ENCODE peak calls at places on chromosomes 11 and 22, in ten cellular contexts. L is IMR-90, A is sigmoid colon, Y is right atrium auricular region, N is HCT116, T is testis, R is tibial nerve, V is upper lobe of right lung, U is OCI-LY7, O is A549. G is an unnamed sample.
A peak's percentile ranks its signal among the peaks of the same experiment; 100 is the strongest.

GRCh38 chr11:92576315-92576714 is 351.7 kb downstream of the FAT3 start:
- DNase-seq in O (no peak), U (no peak), N (no peak), Y (no peak), R (no peak), T (no peak), V (no peak), A (no peak), L (no peak), G (no peak)

GRCh38 chr22:32802291-32802826 is 854 bp downstream of the TIMP3 start:
- DNase-seq in T (no peak), R (no peak), O (no peak), U (no peak), Y (no peak), V (no peak), L (no peak), A (no peak), N (no peak), G (no peak)

GRCh38 chr22:29520851-29521250 is 32.7 kb downstream of the THOC5 start:
- DNase-seq in O (no peak), N (no peak), Y (no peak), U (no peak), L (peak; percentile 91), V (no peak), A (no peak), T (no peak), R (no peak), G (no peak)

GRCh38 chr11:11850668-11851067 is 8.9 kb downstream of the USP47 start:
- DNase-seq in A (no peak), R (no peak), O (no peak), U (no peak), N (no peak), T (no peak), L (no peak), Y (no peak), V (no peak), G (no peak)

GRCh38 chr22:35686298-35686697 is 31.4 kb upstream of the APOL5 start:
- DNase-seq in N (no peak), T (no peak), U (peak; percentile 85), L (no peak), V (no peak), R (no peak), A (no peak), O (no peak), Y (no peak), G (no peak)

GRCh38 chr11:57792060-57792541 is 30.5 kb downstream of the CTNND1 start:
- DNase-seq in T (peak; percentile 60), A (peak; percentile 80), L (peak; percentile 53), Y (peak; percentile 77), R (peak; percentile 71), V (peak; percentile 93), O (no peak), U (no peak), N (no peak), G (no peak)

GRCh38 chr11:34148504-34149165 is 43.2 kb downstream of the NAT10 start:
- DNase-seq in Y (no peak), T (no peak), A (peak; percentile 49), O (no peak), L (no peak), R (no peak), U (no peak), V (no peak), N (no peak), G (no peak)

GRCh38 chr22:19759459-19759993 is 1.1 kb upstream of the TBX1 start:
- DNase-seq in V (no peak), A (no peak), U (no peak), L (no peak), R (no peak), Y (no peak), N (no peak), T (no peak), O (no peak), G (no peak)

GRCh38 chr22:27542602-27543001 is 259.0 kb downstream of the MN1 start:
- DNase-seq in U (no peak), T (no peak), R (no peak), N (no peak), O (no peak), V (no peak), L (no peak), Y (no peak), A (no peak), G (no peak)

GRCh38 chr11:66843776-66844495 is 695 bp downstream of the RCE1 start:
- DNase-seq in Y (no peak), L (no peak), R (no peak), V (no peak), U (no peak), O (no peak), N (no peak), T (no peak), A (peak; percentile 71), G (no peak)

GRCh38 chr22:40965936-40966557 is 14.9 kb downstream of the RBX1 start:
- DNase-seq in V (no peak), Y (no peak), O (no peak), A (peak; percentile 30), N (no peak), T (no peak), R (no peak), L (no peak), U (no peak), G (no peak)

DNA sequence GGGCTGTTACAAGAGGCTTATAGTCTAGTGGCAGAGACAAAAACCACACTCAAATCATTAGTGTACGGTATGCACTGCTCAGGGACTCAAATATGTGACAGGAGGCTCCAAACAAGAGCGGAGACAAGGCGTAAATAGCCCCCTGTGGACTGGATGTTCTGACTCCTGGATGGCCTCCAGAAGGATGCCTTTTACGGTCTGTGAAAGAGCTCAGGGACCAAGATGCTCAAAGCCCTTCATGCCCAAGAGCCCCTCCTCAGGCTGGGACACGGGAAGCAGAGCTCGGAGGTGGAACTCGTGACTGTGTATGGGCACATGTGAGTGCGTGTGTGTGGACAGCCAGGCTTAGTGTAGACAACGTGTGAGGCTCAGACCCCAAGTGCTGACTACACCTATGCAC is 9.7 kb downstream of the PPM1F start:
- DNase-seq in R (peak; percentile 37), U (no peak), O (no peak), V (no peak), A (peak; percentile 80), Y (no peak), L (no peak), T (no peak), N (no peak), G (peak; percentile 59)
- H3K4me1 ChIP-seq in R (peaks cover 72% of the 10 kb centered on the region), U (peaks cover 23% of the 10 kb centered on the region), O (peaks cover 16% of the 10 kb centered on the region), V (peaks cover 92% of the 10 kb centered on the region), A (peaks cover 68% of the 10 kb centered on the region), Y (peaks cover 88% of the 10 kb centered on the region), L (peaks cover 25% of the 10 kb centered on the region), T (peaks cover 9% of the 10 kb centered on the region), N (peaks cover 47% of the 10 kb centered on the region), G (peaks cover 16% of the 10 kb centered on the region)

DNA sequence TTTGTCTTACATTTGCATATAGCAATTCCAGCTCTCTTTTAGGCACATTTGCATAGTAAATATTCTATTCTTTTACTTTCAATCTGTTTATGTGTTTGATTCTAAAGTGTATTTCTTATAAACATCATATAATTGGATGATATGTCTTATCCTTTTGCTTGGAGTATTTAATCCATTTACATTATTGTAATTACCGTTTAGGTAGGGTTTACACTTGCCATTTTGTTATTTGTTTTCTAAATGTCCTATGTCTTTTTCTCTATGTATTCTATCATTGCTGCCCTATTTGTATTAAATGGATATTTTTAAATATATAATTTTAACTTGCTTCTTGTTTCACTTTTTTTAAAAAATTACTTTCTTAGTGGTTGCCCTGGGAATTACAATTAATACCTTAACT is 22.8 kb upstream of the ACCSL start:
- DNase-seq in U (no peak), V (no peak), O (no peak), A (no peak), T (no peak), L (no peak), Y (no peak), R (no peak), N (no peak), G (no peak)
- TF ChIP-seq CTCF in U (no peak), V (no peak), O (no peak), A (no peak), T (no peak), L (no peak), Y (no peak), R (no peak), N (no peak), G (no peak)

DNA sequence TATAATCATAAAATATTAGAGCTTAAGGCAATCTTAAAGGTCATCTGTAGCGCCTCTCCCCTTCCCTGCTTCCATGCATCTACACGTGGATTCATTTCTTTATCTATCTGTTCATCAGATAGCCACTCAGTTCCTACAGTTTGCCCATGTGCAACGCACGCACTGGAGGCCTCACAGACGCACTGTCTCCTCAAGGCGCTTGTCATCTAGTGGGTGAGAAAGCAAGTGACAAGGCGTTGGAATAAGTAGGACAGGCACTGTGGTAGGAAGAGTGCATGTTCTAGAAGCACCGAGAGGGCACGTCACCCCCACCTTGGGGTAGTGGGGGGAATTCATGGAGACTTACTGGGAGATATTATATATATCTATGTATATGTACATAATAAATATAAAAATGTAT is 20.8 kb upstream of the JAM3 start:
- DNase-seq in T (no peak), Y (no peak), A (no peak), O (no peak), R (no peak), V (peak; percentile 4), N (no peak), L (no peak), U (no peak), G (peak; percentile 17)
- H3K27ac ChIP-seq in T (peak overlapping the region; percentile 39), Y (peak overlapping the region; percentile 69), A (peak overlapping the region; percentile 78), O (no peak overlapping the region), R (no peak overlapping the region), V (no peak overlapping the region), N (no peak overlapping the region), L (no peak overlapping the region), U (no peak overlapping the region), G (peak overlapping the region; percentile 77)

GRCh38 chr22:46045459-46046298 is 68.7 kb upstream of the WNT7B start:
- DNase-seq in L (no peak), A (peak; percentile 72), T (peak; percentile 32), U (no peak), V (peak; percentile 70), O (no peak), R (no peak), N (no peak), Y (no peak), G (peak; percentile 32)
- H3K4me1 ChIP-seq in L (peaks cover 20% of the 10 kb centered on the region), A (peaks cover 70% of the 10 kb centered on the region), T (peaks cover 57% of the 10 kb centered on the region), U (peaks cover 18% of the 10 kb centered on the region), V (peaks cover 58% of the 10 kb centered on the region), O (no peaks in the 10 kb centered on the region), R (peaks cover 78% of the 10 kb centered on the region), N (peaks cover 6% of the 10 kb centered on the region), Y (peaks cover 71% of the 10 kb centered on the region), G (no peaks in the 10 kb centered on the region)

DNA sequence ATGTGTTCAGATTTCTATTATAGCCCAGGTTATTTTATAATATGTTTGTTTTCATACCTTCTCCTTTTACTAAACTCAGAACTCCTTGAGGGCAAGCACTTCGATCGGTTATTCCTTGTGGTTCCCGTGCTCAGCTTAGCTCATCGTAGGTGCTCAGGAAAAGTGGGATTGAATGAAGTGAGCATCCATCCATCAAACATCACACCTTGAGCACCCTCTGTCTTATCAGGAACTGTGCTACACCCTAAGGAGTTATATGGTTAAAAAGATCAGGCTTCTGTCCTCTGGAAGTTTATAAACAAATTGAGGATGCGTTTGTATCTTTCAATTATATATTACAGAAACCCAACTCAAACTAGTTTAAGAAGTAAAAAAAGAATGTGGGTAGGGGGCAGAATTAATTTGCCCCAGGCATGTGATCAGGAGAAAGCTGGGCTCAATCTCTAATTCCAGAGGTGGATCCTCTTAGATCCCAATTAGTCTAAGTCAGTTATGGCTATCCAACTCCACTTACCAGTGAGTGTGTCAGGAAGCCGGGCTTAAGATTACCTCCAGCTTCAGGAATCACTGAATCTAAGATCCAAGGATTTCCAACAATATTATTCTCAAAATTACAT is 59.9 kb upstream of the RRAS2 start:
- DNase-seq in T (no peak), A (no peak), N (peak; percentile 48), U (peak; percentile 2), Y (no peak), L (peak; percentile 25), R (no peak), V (no peak), O (peak; percentile 67), G (no peak)
- TF ChIP-seq CTCF in T (no peak), A (no peak), N (peak; percentile 74), U (peak; percentile 61), Y (no peak), L (peak; percentile 44), R (no peak), V (peak; percentile 27), O (peak; percentile 65), G (no peak)

G was measured in uterus.